ENCODE peak calls at places on chromosomes 2 and 18, in seven cellular contexts. One of them, this sample, is unnamed.

GRCh38 chr2:114543106-114543806 is 100.8 kb downstream of the DPP10 start:
- DNase-seq in HT-29: peak; percentile 10
- DNase-seq in glutamatergic neuron: no peak
- DNase-seq in RWPE1: no peak
- DNase-seq in HTR-8/SVneo: no peak
- DNase-seq in BE2C: no peak
- DNase-seq in H4: peak; percentile 37
- DNase-seq in this sample: peak; percentile 55

GRCh38 chr2:184125867-184126266 is 472.5 kb upstream of the ZNF804A start:
- DNase-seq in HT-29: no peak
- DNase-seq in glutamatergic neuron: no peak
- DNase-seq in RWPE1: no peak
- DNase-seq in HTR-8/SVneo: no peak
- DNase-seq in BE2C: no peak
- DNase-seq in H4: no peak
- DNase-seq in this sample: no peak

GRCh38 chr2:17539596-17539992 is 902 bp upstream of the VSNL1 start:
- DNase-seq in H4: peak; percentile 28
- DNase-seq in HT-29: no peak
- DNase-seq in BE2C: no peak
- DNase-seq in RWPE1: no peak
- DNase-seq in HTR-8/SVneo: no peak
- DNase-seq in glutamatergic neuron: peak; percentile 33
- DNase-seq in this sample: peak; percentile 7

GRCh38 chr2:224145751-224146355 is 106.8 kb upstream of the SERPINE2 start:
- DNase-seq in glutamatergic neuron: no peak
- DNase-seq in RWPE1: peak; percentile 60
- DNase-seq in H4: peak; percentile 86
- DNase-seq in BE2C: no peak
- DNase-seq in HT-29: peak; percentile 79
- DNase-seq in HTR-8/SVneo: peak; percentile 29
- DNase-seq in this sample: peak; percentile 80

GRCh38 chr18:48893559-48894265 is 57.1 kb downstream of the SMAD7 start:
- DNase-seq in H4: no peak
- DNase-seq in RWPE1: no peak
- DNase-seq in BE2C: no peak
- DNase-seq in HT-29: no peak
- DNase-seq in HTR-8/SVneo: no peak
- DNase-seq in glutamatergic neuron: no peak
- DNase-seq in this sample: no peak

GRCh38 chr2:52416340-52416739 is 1351.3 kb upstream of the CHAC2 start:
- DNase-seq in HT-29: peak; percentile 24
- DNase-seq in H4: no peak
- DNase-seq in BE2C: no peak
- DNase-seq in glutamatergic neuron: no peak
- DNase-seq in HTR-8/SVneo: no peak
- DNase-seq in RWPE1: peak; percentile 4
- DNase-seq in this sample: peak; percentile 61

GRCh38 chr2:154694881-154695280 is 3.6 kb upstream of the KCNJ3 start:
- DNase-seq in HTR-8/SVneo: no peak
- DNase-seq in HT-29: no peak
- DNase-seq in H4: no peak
- DNase-seq in RWPE1: no peak
- DNase-seq in BE2C: no peak
- DNase-seq in glutamatergic neuron: no peak
- DNase-seq in this sample: no peak

GRCh38 chr2:230797515-230798495 is 66.9 kb upstream of the ITM2C start:
- DNase-seq in RWPE1: no peak
- DNase-seq in H4: no peak
- DNase-seq in HT-29: no peak
- DNase-seq in BE2C: no peak
- DNase-seq in HTR-8/SVneo: no peak
- DNase-seq in glutamatergic neuron: no peak
- DNase-seq in this sample: no peak

GRCh38 chr2:69781321-69782248 is 39.7 kb downstream of the ANXA4 start:
- DNase-seq in glutamatergic neuron: no peak
- DNase-seq in BE2C: no peak
- DNase-seq in H4: no peak
- DNase-seq in HTR-8/SVneo: no peak
- DNase-seq in RWPE1: no peak
- DNase-seq in HT-29: peak; percentile 91
- DNase-seq in this sample: no peak

GRCh38 chr2:205409403-205409802 is 272.9 kb upstream of the NRP2 start:
- DNase-seq in RWPE1: no peak
- DNase-seq in H4: no peak
- DNase-seq in glutamatergic neuron: no peak
- DNase-seq in HT-29: no peak
- DNase-seq in BE2C: no peak
- DNase-seq in HTR-8/SVneo: no peak
- DNase-seq in this sample: no peak

GRCh38 chr2:173008786-173009185 is 66.9 kb upstream of the MAP3K20 start:
- DNase-seq in glutamatergic neuron: no peak
- DNase-seq in RWPE1: no peak
- DNase-seq in HTR-8/SVneo: no peak
- DNase-seq in H4: no peak
- DNase-seq in BE2C: no peak
- DNase-seq in HT-29: no peak
- DNase-seq in this sample: no peak

GRCh38 chr18:13245481-13246000 is 27.0 kb downstream of the LDLRAD4 start:
- DNase-seq in H4: no peak
- DNase-seq in BE2C: no peak
- DNase-seq in glutamatergic neuron: no peak
- DNase-seq in HT-29: no peak
- DNase-seq in RWPE1: no peak
- DNase-seq in HTR-8/SVneo: no peak
- DNase-seq in this sample: no peak